ENCODE peak calls at places on chromosomes 13 and 19, in four cellular contexts. One of them, this sample, is unnamed. For H3K4me1, the result is how much of the 10 kb centered on the place peaks cover.

GRCh38 chr19:17289489-17289888 is 7.8 kb downstream of the ANKLE1 start:
- DNase-seq in Caco-2: peak
- DNase-seq in cardiac muscle cell: peak
- DNase-seq in tibial artery: no peak
- DNase-seq in this sample: peak

GRCh38 chr19:55683449-55684261 is 8.6 kb downstream of the EPN1 start:
- DNase-seq in cardiac muscle cell: no peak
- DNase-seq in tibial artery: no peak
- DNase-seq in Caco-2: peak
- DNase-seq in this sample: no peak

GRCh38 chr13:51619614-51620013 is 35.4 kb downstream of the WDFY2 start:
- DNase-seq in tibial artery: no peak
- DNase-seq in cardiac muscle cell: no peak
- DNase-seq in Caco-2: no peak
- DNase-seq in this sample: no peak

GRCh38 chr13:47672982-47673670 is 327.9 kb downstream of the SUCLA2 start:
- DNase-seq in cardiac muscle cell: no peak
- DNase-seq in tibial artery: no peak
- DNase-seq in Caco-2: no peak
- DNase-seq in this sample: no peak

GRCh38 chr13:79782541-79783216 is 301.7 kb downstream of the NDFIP2 start:
- DNase-seq in tibial artery: no peak
- DNase-seq in cardiac muscle cell: peak
- DNase-seq in Caco-2: peak
- DNase-seq in this sample: no peak

GRCh38 chr13:24693862-24694471 is 13.8 kb downstream of the ATP12A start:
- DNase-seq in tibial artery: peak
- DNase-seq in cardiac muscle cell: peak
- DNase-seq in Caco-2: peak
- DNase-seq in this sample: peak

GRCh38 chr19:16204005-16204294 is 6.2 kb downstream of the AP1M1 start:
- DNase-seq in tibial artery: peak
- DNase-seq in Caco-2: no peak
- DNase-seq in cardiac muscle cell: no peak
- DNase-seq in this sample: no peak

GRCh38 chr19:5934779-5935472 is 20.9 kb downstream of the CAPS start:
- DNase-seq in Caco-2: no peak
- DNase-seq in cardiac muscle cell: no peak
- DNase-seq in tibial artery: no peak
- DNase-seq in this sample: no peak

GRCh38 chr19:10005632-10006334 is 4.5 kb downstream of the COL5A3 start:
- DNase-seq in cardiac muscle cell: no peak
- DNase-seq in tibial artery: no peak
- DNase-seq in Caco-2: no peak
- DNase-seq in this sample: no peak

GRCh38 chr19:29121684-29122083 is 91.3 kb downstream of the UQCRFS1 start:
- DNase-seq in Caco-2: no peak
- DNase-seq in cardiac muscle cell: no peak
- DNase-seq in tibial artery: peak
- DNase-seq in this sample: no peak

GRCh38 chr13:28347456-28348371 is 147.2 kb downstream of the FLT1 start:
- DNase-seq in Caco-2: no peak
- DNase-seq in tibial artery: no peak
- DNase-seq in cardiac muscle cell: no peak
- DNase-seq in this sample: no peak

GRCh38 chr19:32318884-32319520 is 26.4 kb upstream of the ZNF507 start:
- DNase-seq in Caco-2: peak
- DNase-seq in tibial artery: no peak
- DNase-seq in cardiac muscle cell: peak
- DNase-seq in this sample: no peak

GRCh38 chr13:90591927-90592268 is 755.6 kb upstream of the MIR17HG start:
- DNase-seq in tibial artery: no peak
- DNase-seq in Caco-2: peak
- DNase-seq in cardiac muscle cell: no peak
- DNase-seq in this sample: no peak

GRCh38 chr19:46196410-46197124 is 33.0 kb upstream of the IGFL1 start:
- DNase-seq in tibial artery: no peak
- DNase-seq in Caco-2: no peak
- DNase-seq in cardiac muscle cell: no peak
- DNase-seq in this sample: no peak
- H3K4me1 ChIP-seq in tibial artery: under half
- H3K4me1 ChIP-seq in Caco-2: under half
- H3K4me1 ChIP-seq in cardiac muscle cell: under half
- H3K4me1 ChIP-seq in this sample: half or more

GRCh38 chr13:56752630-56753029 is 388.1 kb upstream of the PRR20A start:
- DNase-seq in tibial artery: no peak
- DNase-seq in cardiac muscle cell: peak
- DNase-seq in Caco-2: no peak
- DNase-seq in this sample: no peak

GRCh38 chr13:56755181-56755580 is 385.5 kb upstream of the PRR20A start:
- DNase-seq in cardiac muscle cell: peak
- DNase-seq in tibial artery: no peak
- DNase-seq in Caco-2: no peak
- DNase-seq in this sample: no peak
- TF ChIP-seq CTCF in cardiac muscle cell: no peak
- TF ChIP-seq CTCF in tibial artery: no peak
- TF ChIP-seq CTCF in Caco-2: peak
- TF ChIP-seq CTCF in this sample: no peak

DNA sequence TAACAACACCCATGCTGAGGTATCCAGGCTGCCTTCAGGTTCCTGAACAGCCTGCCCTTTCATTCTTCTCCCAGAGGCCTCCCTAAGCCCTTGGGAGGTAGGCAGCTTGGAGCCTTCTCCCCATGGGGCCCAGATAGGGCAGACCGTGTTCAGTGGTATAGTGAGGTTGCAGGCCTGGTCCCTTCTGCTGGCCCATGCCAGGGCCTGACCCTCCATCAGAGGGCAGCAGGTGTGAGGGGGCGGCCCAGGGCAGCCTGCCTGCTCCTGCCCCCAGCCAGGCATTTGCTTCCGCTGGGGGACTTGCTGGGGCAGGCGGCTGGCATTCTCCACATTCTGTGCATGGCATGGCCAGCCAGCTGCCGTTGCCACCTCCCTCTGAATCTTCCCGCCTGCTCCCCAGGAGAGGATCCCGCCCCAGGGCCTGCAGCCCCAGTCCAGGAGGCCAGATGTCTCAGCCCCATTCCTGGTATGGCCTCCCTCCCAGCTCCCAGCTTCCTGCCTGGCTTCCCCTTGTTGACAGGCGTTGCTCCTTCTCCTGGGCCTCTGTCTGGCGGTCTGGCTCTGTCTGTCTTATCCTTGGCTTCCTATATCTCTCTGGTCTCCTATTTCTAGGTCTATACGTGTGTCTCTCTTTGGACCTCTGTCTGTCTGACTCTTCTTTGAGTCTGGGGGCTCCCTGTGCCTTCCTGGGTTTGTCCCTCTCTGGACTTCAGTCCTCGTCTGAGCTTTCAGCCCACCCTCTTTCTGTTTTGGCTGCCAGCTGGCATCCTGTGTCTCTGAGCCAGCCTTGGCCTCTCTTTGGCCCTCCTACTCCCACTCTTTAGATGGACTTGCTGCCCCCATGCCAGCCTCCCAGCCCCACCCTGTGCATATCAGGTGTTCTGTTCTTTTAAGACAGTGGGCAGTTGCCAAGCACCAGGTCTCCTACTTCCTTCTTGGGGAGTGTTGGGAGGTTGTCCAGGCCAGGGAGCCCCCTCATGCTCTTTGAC is 9.1 kb downstream of the CIC start:
- DNase-seq in cardiac muscle cell: no peak
- DNase-seq in tibial artery: no peak
- DNase-seq in Caco-2: peak
- DNase-seq in this sample: no peak
- H3K4me1 ChIP-seq in cardiac muscle cell: under half
- H3K4me1 ChIP-seq in tibial artery: under half
- H3K4me1 ChIP-seq in Caco-2: under half
- H3K4me1 ChIP-seq in this sample: under half

DNA sequence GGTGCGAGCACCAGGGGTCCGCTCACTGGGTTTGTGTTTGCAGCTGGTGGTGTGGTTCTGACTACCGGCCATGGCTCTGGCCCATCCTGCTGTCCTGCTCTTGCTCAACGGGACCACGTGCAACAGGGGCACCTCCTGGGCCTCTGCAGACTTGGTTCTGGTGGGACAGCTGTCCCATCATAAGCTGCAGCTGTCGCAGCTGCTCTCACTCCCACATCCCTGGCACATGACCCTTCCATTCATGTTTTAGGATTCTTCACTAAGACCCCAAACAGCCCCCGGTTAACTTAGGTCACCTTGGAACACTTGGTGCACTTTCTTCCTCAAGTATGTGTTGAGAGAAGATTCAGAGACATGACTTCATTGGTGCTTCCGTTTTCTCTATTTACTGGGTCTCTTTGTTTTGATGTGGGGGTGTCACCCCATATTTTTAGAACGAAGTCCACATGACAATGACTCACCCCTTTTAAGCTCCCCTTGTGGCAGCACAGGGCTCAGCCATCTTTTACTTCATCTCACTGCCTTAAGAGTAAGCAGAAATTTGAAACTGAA is 68.4 kb upstream of the ARHGEF7 start:
- DNase-seq in tibial artery: no peak
- DNase-seq in Caco-2: no peak
- DNase-seq in cardiac muscle cell: no peak
- DNase-seq in this sample: no peak
- TF ChIP-seq CTCF in tibial artery: peak
- TF ChIP-seq CTCF in Caco-2: no peak
- TF ChIP-seq CTCF in cardiac muscle cell: peak
- TF ChIP-seq CTCF in this sample: no peak

DNA sequence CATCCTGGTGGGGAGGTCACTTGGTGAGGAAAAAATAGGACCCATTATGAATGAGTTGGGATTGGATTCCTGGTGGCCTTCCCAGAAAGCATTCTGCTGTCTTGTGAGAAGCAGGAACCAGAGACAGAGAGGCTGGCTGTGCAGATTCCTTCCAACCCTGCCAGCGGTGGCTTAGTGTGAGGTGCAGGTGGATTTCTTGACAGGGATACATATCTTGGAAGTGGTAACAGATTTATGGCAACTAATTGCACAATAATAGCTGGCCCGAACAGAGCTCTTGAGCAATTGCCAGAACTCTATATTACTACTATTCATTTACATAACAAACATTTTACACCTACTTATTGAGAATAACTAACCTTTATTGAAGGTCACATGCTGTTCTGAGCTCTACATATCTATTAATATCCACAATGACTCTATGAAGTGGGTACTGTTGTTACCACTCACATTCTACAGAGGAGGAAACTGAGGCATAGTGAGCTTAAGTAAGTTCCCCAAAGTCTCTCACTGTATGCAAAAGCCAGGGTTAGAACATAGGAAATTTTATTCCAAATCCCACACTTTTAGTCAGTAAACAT is 173.9 kb upstream of the SERP2 start:
- DNase-seq in Caco-2: no peak
- DNase-seq in cardiac muscle cell: no peak
- DNase-seq in tibial artery: no peak
- DNase-seq in this sample: no peak
- H3K4me1 ChIP-seq in Caco-2: under half
- H3K4me1 ChIP-seq in cardiac muscle cell: under half
- H3K4me1 ChIP-seq in tibial artery: under half
- H3K4me1 ChIP-seq in this sample: under half

GRCh38 chr13:109274188-109274821 is 512.1 kb downstream of the IRS2 start:
- DNase-seq in tibial artery: no peak
- DNase-seq in Caco-2: peak
- DNase-seq in cardiac muscle cell: peak
- DNase-seq in this sample: peak

GRCh38 chr13:109273326-109273751 is 513.0 kb downstream of the IRS2 start:
- DNase-seq in cardiac muscle cell: no peak
- DNase-seq in Caco-2: no peak
- DNase-seq in tibial artery: no peak
- DNase-seq in this sample: no peak

GRCh38 chr13:109275390-109275789 is 511.0 kb downstream of the IRS2 start:
- DNase-seq in tibial artery: no peak
- DNase-seq in cardiac muscle cell: no peak
- DNase-seq in Caco-2: no peak
- DNase-seq in this sample: no peak

GRCh38 chr13:109276261-109276660 is 510.1 kb downstream of the IRS2 start:
- DNase-seq in tibial artery: no peak
- DNase-seq in Caco-2: no peak
- DNase-seq in cardiac muscle cell: no peak
- DNase-seq in this sample: no peak

DNA sequence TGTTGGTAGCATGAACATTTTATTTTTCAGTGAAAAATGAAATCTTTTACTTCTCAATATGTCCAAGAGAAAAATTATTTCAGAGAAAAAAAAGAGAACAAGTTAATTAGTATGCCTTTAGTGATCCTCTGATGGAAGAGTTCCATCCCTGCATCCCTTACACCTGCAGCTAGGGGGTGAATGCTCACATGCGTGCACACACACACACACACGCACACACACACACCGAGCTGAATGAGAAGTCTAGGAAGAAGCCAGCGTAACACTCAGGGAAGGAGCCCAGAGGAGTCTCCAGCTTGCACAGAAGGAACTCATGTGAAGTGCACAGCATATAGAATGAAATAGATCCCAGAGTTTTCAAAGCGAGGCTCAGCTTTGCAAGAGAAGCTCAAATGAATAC is 510.5 kb downstream of the IRS2 start:
- DNase-seq in cardiac muscle cell: peak
- DNase-seq in tibial artery: no peak
- DNase-seq in Caco-2: peak
- DNase-seq in this sample: no peak
- TF ChIP-seq CTCF in cardiac muscle cell: no peak
- TF ChIP-seq CTCF in tibial artery: no peak
- TF ChIP-seq CTCF in Caco-2: no peak
- TF ChIP-seq CTCF in this sample: peak

DNA sequence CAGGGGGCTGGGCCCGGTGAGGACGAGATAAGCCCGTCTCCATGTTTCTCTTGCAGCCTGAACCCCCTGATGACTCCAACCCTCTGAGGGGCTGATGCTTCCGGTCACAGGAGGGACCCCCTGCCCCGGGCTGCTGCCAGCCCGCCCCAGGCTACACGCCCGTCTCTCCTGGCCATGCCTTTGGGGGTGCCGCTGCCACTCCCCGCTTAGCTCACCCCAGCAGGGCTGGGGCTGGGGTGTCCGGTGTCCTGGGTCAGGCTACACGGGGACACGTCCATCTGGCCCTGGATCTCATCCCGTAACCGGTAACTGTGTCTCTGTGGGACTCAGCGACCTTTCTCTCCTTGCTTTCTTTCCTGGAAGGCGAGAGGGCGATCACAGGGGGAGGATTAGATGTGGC is 40.8 kb downstream of the GADD45B start:
- DNase-seq in Caco-2: no peak
- DNase-seq in cardiac muscle cell: no peak
- DNase-seq in tibial artery: no peak
- DNase-seq in this sample: no peak
- H3K4me1 ChIP-seq in Caco-2: under half
- H3K4me1 ChIP-seq in cardiac muscle cell: under half
- H3K4me1 ChIP-seq in tibial artery: under half
- H3K4me1 ChIP-seq in this sample: under half

DNA sequence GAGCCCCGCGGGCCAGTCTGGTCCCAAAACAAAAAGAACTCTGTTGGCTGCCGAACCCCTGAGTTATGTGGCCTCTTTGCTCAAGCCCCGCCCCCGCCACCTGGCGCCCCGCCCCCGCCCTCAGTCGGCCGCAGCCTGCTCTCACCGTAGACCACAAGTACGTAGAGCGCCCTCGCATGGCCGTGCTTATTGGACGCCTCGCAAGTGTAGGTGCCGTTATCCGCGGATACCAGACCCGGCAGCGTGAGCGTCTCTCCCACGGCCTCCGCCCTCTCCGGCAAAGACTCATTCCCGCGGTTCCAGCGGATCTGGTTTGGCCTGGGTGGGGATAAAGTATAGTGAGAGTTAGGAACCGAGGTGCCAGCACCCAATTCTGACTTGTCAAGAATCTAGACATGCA is 5.5 kb upstream of the ZNF428 start:
- DNase-seq in tibial artery: no peak
- DNase-seq in Caco-2: no peak
- DNase-seq in cardiac muscle cell: peak
- DNase-seq in this sample: no peak
- TF ChIP-seq CTCF in tibial artery: no peak
- TF ChIP-seq CTCF in Caco-2: no peak
- TF ChIP-seq CTCF in cardiac muscle cell: peak
- TF ChIP-seq CTCF in this sample: no peak